ENCODE peak calls at places on chromosomes 7 and 10, in four cellular contexts. G, T, Q and H are unnamed samples.
A peak's percentile ranks its signal among the peaks of the same experiment; 100 is the strongest.

GRCh38 chr10:122140941-122141623 is 130.0 kb upstream of the BTBD16 start:
- DNase-seq in T (peak; percentile 86), Q (no peak), G (no peak), H (no peak)

GRCh38 chr7:15581352-15581951 is 19.6 kb upstream of the AGMO start:
- DNase-seq in Q (no peak), G (no peak), T (no peak), H (no peak)

GRCh38 chr10:107814865-107815487 is 650.5 kb upstream of the SORCS1 start:
- DNase-seq in G (no peak), T (peak; percentile 58), Q (peak; percentile 82), H (no peak)

GRCh38 chr7:150945853-150946825 is 32.0 kb downstream of the KCNH2 start:
- DNase-seq in G (no peak), T (no peak), Q (no peak), H (no peak)

GRCh38 chr10:77974396-77975074 is 48.0 kb upstream of the DLG5 start:
- DNase-seq in Q (peak; percentile 86), T (peak; percentile 55), G (no peak), H (no peak)

GRCh38 chr10:3777876-3778707 is 6.9 kb downstream of the KLF6 start:
- DNase-seq in G (no peak), Q (no peak), T (peak; percentile 25), H (peak; percentile 21)

GRCh38 chr10:127346604-127347003 is 150.2 kb upstream of the INSYN2A start:
- DNase-seq in T (no peak), Q (no peak), G (no peak), H (no peak)

GRCh38 chr10:66927271-66927950 is 1.6 kb downstream of the LRRTM3 start:
- DNase-seq in G (no peak), T (no peak), Q (no peak), H (no peak)

GRCh38 chr7:80373431-80374032 is 138.3 kb downstream of the GNAT3 start:
- DNase-seq in Q (no peak), G (no peak), T (no peak), H (no peak)

GRCh38 chr7:28815369-28815927 is 142.7 kb downstream of the TRIL start:
- DNase-seq in Q (no peak), G (no peak), T (peak; percentile 17), H (no peak)

GRCh38 chr7:64959072-64959747 is 31.6 kb downstream of the ZNF117 start:
- DNase-seq in Q (peak; percentile 28), T (peak; percentile 14), G (no peak), H (no peak)

GRCh38 chr10:6204341-6205191 is 1.8 kb downstream of the PFKFB3 start:
- DNase-seq in G (no peak), T (peak; percentile 74), Q (peak; percentile 88), H (no peak)

GRCh38 chr10:72285972-72286521 is 12.3 kb downstream of the DDIT4 start:
- DNase-seq in G (no peak), T (no peak), Q (no peak), H (no peak)

GRCh38 chr7:48171190-48171589 is at the start of gene ABCA13:
- DNase-seq in Q (peak; percentile 10), G (no peak), T (no peak), H (no peak)

DNA sequence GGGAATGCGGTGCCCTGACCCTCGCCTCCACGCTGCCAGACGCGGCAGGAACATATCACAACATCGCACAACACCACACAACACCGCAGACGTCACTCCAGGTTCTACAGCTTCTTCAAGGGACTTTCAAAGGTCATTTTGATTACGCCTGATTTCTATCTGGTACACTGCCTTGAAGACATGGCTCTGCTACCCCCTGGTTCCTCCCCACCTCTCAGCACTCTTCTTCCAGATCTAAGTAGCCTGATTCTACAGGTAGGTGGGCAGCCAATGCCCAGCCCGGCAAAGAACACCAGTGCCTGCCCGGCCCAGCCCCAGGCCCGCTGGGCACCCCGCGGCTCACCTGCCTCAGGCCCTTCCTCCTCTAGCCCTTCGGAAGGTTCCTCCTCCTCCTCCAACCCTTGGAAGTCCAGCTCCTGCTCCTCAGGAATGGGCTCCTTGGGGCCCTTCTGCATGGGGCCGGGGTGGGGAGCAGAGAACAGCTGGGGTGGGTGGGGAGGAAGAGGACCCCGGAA is 8.4 kb downstream of the GIGYF1 start:
- DNase-seq in G (no peak), T (no peak), Q (no peak), H (no peak)
- H3K36me3 ChIP-seq in G (peaks cover 28% of the 10 kb centered on the region), T (peaks cover 49% of the 10 kb centered on the region), Q (no peaks in the 10 kb centered on the region), H (peaks cover 52% of the 10 kb centered on the region)

GRCh38 chr10:21976739-21977138 is 26.8 kb downstream of the DNAJC1 start:
- DNase-seq in T (no peak), Q (peak; percentile 82), G (no peak), H (no peak)

GRCh38 chr10:21972584-21972983 is 30.9 kb downstream of the DNAJC1 start:
- DNase-seq in T (no peak), Q (no peak), G (no peak), H (no peak)

GRCh38 chr10:21975378-21975990 is 28.0 kb downstream of the DNAJC1 start:
- DNase-seq in Q (peak; percentile 78), G (no peak), T (no peak), H (no peak)

GRCh38 chr10:21978191-21978862 is 25.2 kb downstream of the DNAJC1 start:
- DNase-seq in Q (peak; percentile 45), G (no peak), T (peak; percentile 53), H (no peak)

GRCh38 chr10:21976280-21976679 is 27.2 kb downstream of the DNAJC1 start:
- DNase-seq in Q (no peak), T (no peak), G (no peak), H (no peak)
- H3K4me1 ChIP-seq in Q (peaks cover 55% of the 10 kb centered on the region), T (peaks cover 25% of the 10 kb centered on the region), G (no peaks in the 10 kb centered on the region), H (no peaks in the 10 kb centered on the region)

GRCh38 chr10:104257235-104257634 is 2.5 kb downstream of the GSTO1 start:
- DNase-seq in T (no peak), Q (no peak), G (no peak), H (no peak)

GRCh38 chr10:104256335-104257080 is 1.8 kb downstream of the GSTO1 start:
- DNase-seq in G (no peak), Q (no peak), T (no peak), H (peak; percentile 29)

GRCh38 chr10:104259999-104260774 is 5.5 kb downstream of the GSTO1 start:
- DNase-seq in G (no peak), Q (no peak), T (peak; percentile 66), H (no peak)

GRCh38 chr10:104259456-104259855 is 4.8 kb downstream of the GSTO1 start:
- DNase-seq in G (no peak), Q (no peak), T (no peak), H (no peak)

GRCh38 chr10:104258209-104258608 is 3.5 kb downstream of the GSTO1 start:
- DNase-seq in G (no peak), T (no peak), Q (no peak), H (no peak)
- H3K36me3 ChIP-seq in G (peaks cover 10% of the 10 kb centered on the region), T (peaks cover 17% of the 10 kb centered on the region), Q (no peaks in the 10 kb centered on the region), H (peaks cover 22% of the 10 kb centered on the region)

DNA sequence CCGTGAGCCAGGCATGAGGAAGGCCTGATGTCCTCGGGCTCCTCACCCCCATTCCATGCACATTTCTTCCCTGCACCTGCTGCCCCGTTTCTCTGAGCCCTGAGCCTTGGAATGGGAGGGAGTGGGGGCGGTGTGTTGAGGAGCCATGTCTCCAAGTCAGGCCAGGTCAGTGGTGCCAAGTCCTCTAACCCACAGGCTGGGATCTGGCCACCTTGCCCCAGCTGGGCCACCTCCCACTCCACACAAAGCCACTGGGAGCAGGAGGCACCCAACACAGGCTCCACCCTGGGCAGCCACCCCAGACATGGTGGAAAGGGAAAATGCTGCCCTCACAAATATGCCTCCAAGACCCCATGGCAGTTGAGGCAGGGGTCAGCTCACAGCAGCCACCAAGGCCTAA is 27.7 kb downstream of the ZCCHC24 start:
- DNase-seq in G (no peak), Q (no peak), T (no peak), H (no peak)
- H3K4me1 ChIP-seq in G (no peaks in the 10 kb centered on the region), Q (peaks cover 12% of the 10 kb centered on the region), T (peaks cover 8% of the 10 kb centered on the region), H (peaks cover 6% of the 10 kb centered on the region)

DNA sequence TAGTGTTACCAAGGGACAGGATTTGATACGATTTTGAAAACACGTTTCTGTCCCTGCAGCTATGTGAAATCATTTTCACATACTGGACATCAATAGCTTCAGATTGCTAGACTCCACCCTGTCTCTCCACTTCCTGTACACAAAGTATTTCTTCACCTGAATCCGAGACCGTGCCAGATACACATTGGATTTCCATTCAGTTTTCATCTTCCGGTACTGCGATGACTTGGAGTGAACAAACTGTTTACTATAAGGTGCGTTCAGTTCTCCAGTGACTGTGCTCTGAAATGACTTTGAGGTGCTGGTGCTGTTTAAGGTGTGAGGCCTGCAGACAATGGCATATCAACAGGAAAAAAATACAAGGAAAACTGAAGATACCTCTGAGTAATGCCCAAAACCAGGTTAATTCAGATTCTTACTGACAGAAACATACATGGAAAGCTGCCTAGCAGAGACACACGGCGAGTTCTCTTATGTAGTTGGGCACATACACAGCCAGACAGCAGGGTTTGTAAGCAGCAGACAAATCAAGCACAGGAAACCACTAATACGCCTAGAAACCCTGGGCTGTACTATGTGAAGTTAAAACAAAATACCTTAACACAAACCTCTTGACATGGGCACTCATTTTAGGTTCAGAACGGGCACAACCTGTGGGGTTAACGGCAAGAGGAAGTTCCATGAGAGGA is 119.2 kb downstream of the GALNT11 start:
- DNase-seq in Q (no peak), T (no peak), G (no peak), H (peak; percentile 48)
- H3K36me3 ChIP-seq in Q (peaks cover 10% of the 10 kb centered on the region), T (peaks cover 65% of the 10 kb centered on the region), G (peaks cover 25% of the 10 kb centered on the region), H (peaks cover 36% of the 10 kb centered on the region)